ENCODE peak calls at places on chromosomes 7 and 10, in four cellular contexts. G is stomach, W is prostate gland, F is SK-N-SH. P is an unnamed sample. For H3K9me3, the result is how much of the 10 kb centered on the place peaks cover.

GRCh38 chr10:6423004-6423403 is 157.1 kb downstream of the PRKCQ start:
- DNase-seq in G (no peak), W (no peak), F (no peak), P (no peak)

GRCh38 chr10:69428138-69428537 is 11.4 kb upstream of the TACR2 start:
- DNase-seq in G (no peak), W (no peak), F (no peak), P (no peak)

GRCh38 chr7:74575083-74575803 is 82.3 kb upstream of the GTF2I start:
- DNase-seq in G (peak), W (peak), F (no peak), P (no peak)

GRCh38 chr7:32564542-32564941 is 69.3 kb downstream of the AVL9 start:
- DNase-seq in G (no peak), W (no peak), F (no peak), P (peak)

GRCh38 chr10:3502606-3503005 is 282.4 kb downstream of the KLF6 start:
- DNase-seq in G (no peak), W (no peak), F (no peak), P (no peak)

GRCh38 chr7:131904750-131905327 is 348.4 kb upstream of the PODXL start:
- DNase-seq in G (no peak), W (no peak), F (no peak), P (no peak)

GRCh38 chr10:96614515-96614914 is 27.7 kb upstream of the TM9SF3 start:
- DNase-seq in G (no peak), W (no peak), F (peak), P (peak)

GRCh38 chr7:78702770-78703169 is 750.7 kb downstream of the MAGI2 start:
- DNase-seq in G (no peak), W (no peak), F (no peak), P (no peak)

DNA sequence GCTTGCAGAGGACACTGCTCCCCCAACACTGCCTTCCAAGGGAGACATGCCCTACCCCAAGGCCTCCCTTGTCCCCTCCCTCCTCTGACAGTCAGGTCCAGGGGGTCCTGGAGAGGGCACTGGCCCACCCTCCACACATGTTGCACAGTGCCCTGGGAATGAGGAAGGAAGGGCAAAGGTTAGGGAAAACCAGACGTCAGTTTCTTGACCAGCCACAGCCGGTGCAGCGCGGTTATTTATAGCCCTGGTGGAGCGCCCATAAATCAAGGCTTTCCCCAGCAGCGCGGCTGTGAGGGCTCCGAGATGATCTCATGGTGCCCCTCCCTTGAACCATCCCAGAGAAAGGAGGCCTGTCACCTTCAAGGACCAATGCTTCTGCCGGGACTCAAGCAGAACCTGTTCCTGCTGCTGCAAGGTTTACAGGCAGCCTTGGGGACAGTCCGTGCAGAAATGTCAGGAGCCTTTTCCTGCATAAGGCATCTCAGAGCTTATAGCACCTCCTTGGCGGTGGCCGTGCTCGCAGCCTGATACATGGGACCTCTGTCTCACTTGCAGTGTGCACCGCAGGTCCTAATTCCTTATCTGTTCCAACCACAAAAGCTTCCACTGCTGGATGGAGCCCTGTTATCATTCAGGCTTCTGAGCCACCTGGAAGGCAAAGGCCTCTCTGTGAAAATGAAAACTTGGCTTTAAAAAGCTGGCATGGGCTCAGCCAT is 127.3 kb downstream of the LHPP start:
- DNase-seq in G (peak), W (peak), F (no peak), P (peak)
- TF ChIP-seq POLR2AphosphoS5 in G (no peak), W (peak), F (no peak), P (no peak)

GRCh38 chr10:79326361-79327089 is 20.7 kb upstream of the PPIF start:
- DNase-seq in G (no peak), W (no peak), F (no peak), P (no peak)

GRCh38 chr10:79328737-79329504 is 18.3 kb upstream of the PPIF start:
- DNase-seq in G (no peak), W (no peak), F (no peak), P (no peak)

GRCh38 chr10:79329529-79329928 is 17.7 kb upstream of the PPIF start:
- DNase-seq in G (no peak), W (no peak), F (no peak), P (no peak)

GRCh38 chr10:79327090-79327457 is 20.2 kb upstream of the PPIF start:
- DNase-seq in G (no peak), W (no peak), F (no peak), P (no peak)

DNA sequence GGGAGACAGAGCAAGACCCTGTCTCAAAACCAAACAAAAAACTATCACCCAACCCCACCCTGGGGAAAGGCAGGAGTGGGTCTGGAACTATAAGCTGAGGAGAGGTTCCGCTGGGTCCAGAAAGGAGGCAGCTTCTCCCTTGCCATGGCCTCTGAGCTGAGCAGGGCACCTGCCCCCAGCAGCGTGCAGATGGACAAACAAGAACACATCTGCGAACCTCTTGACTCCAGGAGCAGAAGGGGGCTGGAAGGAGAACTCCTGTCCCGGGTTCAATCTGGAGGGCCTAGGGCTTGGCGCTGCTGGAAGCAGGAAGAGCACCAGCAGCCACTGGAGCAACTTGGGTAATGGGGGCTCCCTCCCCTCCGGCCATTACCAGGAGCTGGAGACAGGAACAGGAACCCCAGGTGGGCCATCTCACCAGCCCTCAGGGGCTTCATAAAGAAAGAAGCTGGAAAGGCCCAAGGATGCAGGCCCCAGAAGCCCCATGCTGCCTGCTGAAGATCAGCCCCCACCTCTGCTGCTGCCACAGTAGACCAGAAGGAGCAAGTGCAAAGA is 19.0 kb upstream of the PPIF start:
- DNase-seq in G (no peak), W (no peak), F (no peak), P (no peak)
- H3K9me3 ChIP-seq in G (under half), W (under half), F (under half), P (under half)

GRCh38 chr7:44961844-44962482 is 16.9 kb downstream of the MYO1G start:
- DNase-seq in G (no peak), W (no peak), F (peak), P (no peak)
- TF ChIP-seq POLR2AphosphoS5 in G (no peak), W (no peak), F (no peak), P (no peak)

DNA sequence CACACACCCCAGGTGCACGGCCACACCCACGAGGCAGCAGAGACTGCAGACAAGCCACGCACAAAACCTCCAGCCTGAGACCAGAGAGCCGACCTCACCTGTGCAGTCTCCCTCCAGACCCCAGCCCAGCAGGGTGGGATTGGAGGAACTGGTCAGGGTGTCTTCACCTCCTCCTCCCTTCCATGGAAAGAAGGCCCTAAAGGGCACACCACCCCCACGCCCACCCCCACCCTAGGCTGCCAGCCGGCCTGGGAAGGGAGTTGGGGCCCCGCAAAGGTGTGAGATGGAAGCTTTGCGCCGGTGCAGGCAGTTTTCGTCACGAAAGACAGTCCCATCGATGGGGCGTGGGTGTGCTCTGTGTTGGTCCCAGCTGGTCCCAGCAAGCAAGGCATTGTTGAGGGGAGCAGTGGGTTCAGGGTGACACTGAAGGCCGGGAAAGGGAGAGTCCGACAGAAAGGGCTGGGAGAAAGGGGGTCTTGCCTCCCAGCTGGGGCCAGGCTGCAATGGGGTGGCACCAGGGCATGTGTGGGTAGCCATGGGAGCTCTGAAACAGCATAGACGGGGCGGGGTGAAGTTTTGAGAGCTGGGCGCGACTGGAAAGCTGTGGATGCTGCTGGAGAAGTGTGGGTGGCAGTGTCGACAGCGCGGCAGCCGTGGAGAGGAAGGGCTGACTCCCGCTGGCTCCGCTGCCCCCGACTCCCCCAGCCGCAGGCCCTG is 349.2 kb downstream of the GLRX3 start:
- DNase-seq in G (no peak), W (no peak), F (no peak), P (no peak)
- H3K9me3 ChIP-seq in G (under half), W (under half), F (under half), P (under half)

GRCh38 chr7:93284908-93285307 is 52.7 kb downstream of the VPS50 start:
- DNase-seq in G (no peak), W (no peak), F (no peak), P (no peak)

GRCh38 chr7:93279541-93279940 is 47.4 kb downstream of the VPS50 start:
- DNase-seq in G (no peak), W (no peak), F (no peak), P (peak)
- TF ChIP-seq POLR2AphosphoS5 in G (no peak), W (no peak), F (no peak), P (no peak)

DNA sequence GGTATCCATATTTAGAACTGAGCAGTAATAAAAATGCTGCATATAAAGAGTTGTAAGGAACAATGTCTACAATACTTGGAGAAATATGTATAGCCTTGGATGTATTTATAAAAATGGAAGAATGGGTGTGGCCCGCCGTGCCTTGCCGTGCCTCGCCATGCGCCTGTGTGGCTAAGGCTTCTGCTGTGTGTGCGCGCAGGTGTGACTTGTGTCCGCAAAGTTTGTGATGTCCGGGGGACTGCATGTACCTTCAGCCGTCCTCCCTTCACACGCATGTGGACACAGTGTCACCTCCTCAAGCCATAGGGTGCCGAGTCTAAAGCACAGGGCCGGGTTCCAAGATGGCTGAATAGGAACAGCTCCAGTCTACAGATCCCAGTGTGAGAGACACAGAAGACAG is 9.8 kb downstream of the SAMD9 start:
- DNase-seq in G (no peak), W (no peak), F (no peak), P (no peak)
- H3K9me3 ChIP-seq in G (half or more), W (under half), F (under half), P (under half)

DNA sequence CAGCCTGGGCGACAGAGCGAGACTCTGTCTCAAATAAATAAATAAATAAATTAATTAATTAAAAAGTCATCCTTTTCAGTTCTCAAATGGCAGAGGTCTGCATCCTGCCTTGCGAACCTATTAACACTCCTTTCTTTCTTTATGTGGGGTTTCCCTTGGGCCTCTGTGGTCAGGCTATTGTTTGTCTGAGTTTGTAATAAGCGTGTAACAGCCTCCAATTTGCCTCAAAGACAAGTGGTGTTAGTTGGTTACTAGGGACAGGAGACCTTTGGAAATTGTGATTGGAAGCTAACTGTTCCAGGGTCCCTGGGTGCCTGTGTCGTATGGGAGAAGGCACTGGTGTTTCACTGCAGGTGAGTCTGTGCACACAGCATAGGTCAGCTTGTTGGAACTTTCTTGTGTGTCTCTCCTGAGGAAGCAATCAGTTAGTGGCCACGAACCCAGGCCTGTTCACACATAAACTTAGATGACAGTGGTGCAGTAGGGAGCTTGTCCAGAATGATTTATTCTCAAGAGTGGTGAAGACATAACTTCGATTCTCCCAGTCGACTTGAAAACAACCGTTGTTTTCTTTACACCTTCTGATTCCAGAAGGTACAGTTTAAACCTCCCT is 33.5 kb downstream of the TCF7L2 start:
- DNase-seq in G (no peak), W (no peak), F (no peak), P (no peak)
- TF ChIP-seq POLR2AphosphoS5 in G (no peak), W (no peak), F (no peak), P (no peak)

DNA sequence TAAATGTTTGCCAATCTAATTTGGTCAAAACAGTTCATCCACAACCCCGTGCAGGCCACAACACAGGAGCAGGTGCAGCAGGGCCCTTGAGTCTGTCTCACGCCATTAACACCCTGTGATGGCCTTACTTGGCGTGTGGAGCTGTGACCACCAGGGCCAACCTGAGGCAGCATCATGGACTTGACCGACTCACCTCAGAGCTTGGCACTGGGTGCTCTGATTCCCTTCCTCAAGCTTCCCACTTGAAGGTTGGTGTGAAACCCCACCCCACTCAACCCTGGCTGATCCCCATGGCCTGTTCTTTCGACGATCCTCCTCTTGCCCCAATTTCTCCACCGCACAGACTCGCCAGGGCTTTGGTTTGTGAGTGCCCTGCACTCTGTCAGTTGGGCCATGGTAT is 623.1 kb downstream of the PTPRN2 start:
- DNase-seq in G (no peak), W (no peak), F (no peak), P (no peak)
- H3K9me3 ChIP-seq in G (under half), W (under half), F (under half), P (under half)